ENCODE peak calls at places on chromosome 5, in nine cellular contexts. P is prostate gland; X is neuronal stem cell; C is Panc1; G is CD8-positive, alpha-beta T cell; E is Caco-2; S is neural progenitor cell; B is keratinocyte; N is suprapubic skin. I is an unnamed sample.

GRCh38 chr5:177295929-177296328 is 7.6 kb downstream of the RAB24 start:
- DNase-seq in S (no peak), E (no peak), B (no peak), X (no peak), G (no peak), P (no peak), C (no peak), N (no peak), I (no peak)

GRCh38 chr5:153517105-153517700 is 26.7 kb downstream of the GRIA1 start:
- DNase-seq in G (no peak), B (no peak), C (no peak), N (no peak), X (no peak), E (no peak), P (no peak), S (peak; percentile 60), I (no peak)

GRCh38 chr5:95913663-95914062 is 48.0 kb downstream of the ELL2 start:
- DNase-seq in S (no peak), E (no peak), N (no peak), B (no peak), G (no peak), X (no peak), C (no peak), P (no peak), I (no peak)

GRCh38 chr5:51471642-51472041 is 88.4 kb downstream of the ISL1 start:
- DNase-seq in G (no peak), P (no peak), C (no peak), S (no peak), B (no peak), N (no peak), X (no peak), E (no peak), I (no peak)

GRCh38 chr5:155943516-155944407 is 383.2 kb upstream of the SGCD start:
- DNase-seq in B (no peak), N (no peak), S (peak; percentile 74), G (no peak), X (peak; percentile 39), P (peak; percentile 17), E (peak; percentile 73), C (no peak), I (no peak)

GRCh38 chr5:9544502-9545300 is 1.2 kb downstream of the SEMA5A start:
- DNase-seq in P (peak; percentile 86), B (no peak), E (peak; percentile 93), C (peak; percentile 27), X (peak; percentile 84), S (peak; percentile 93), N (peak; percentile 92), G (no peak), I (peak; percentile 21)

GRCh38 chr5:80568251-80568650 is 1.8 kb downstream of the ANKRD34B start:
- DNase-seq in G (no peak), C (no peak), B (no peak), S (no peak), P (no peak), E (no peak), X (no peak), N (no peak), I (no peak)

GRCh38 chr5:142667808-142668207 is 18.1 kb downstream of the FGF1 start:
- DNase-seq in P (peak; percentile 51), G (no peak), B (no peak), E (no peak), C (no peak), N (no peak), X (no peak), S (no peak), I (no peak)

GRCh38 chr5:34656001-34656699 is at the start of gene RAI14:
- DNase-seq in S (peak; percentile 89), X (peak; percentile 80), E (peak; percentile 93), C (no peak), N (peak; percentile 81), P (peak; percentile 76), B (no peak), G (no peak), I (peak; percentile 9)

GRCh38 chr5:151745071-151745705 is 13.2 kb downstream of the ATOX1 start:
- DNase-seq in P (peak; percentile 74), S (no peak), G (no peak), C (no peak), N (no peak), B (peak; percentile 95), E (no peak), X (no peak), I (no peak)

GRCh38 chr5:178786424-178786823 is 56.0 kb upstream of the ZNF354A start:
- DNase-seq in S (no peak), X (no peak), G (no peak), E (no peak), P (no peak), N (no peak), B (no peak), C (no peak), I (no peak)

GRCh38 chr5:178784391-178784790 is 53.9 kb upstream of the ZNF354A start:
- DNase-seq in B (no peak), S (no peak), E (no peak), P (no peak), C (no peak), G (no peak), N (no peak), X (no peak), I (no peak)

GRCh38 chr5:178787889-178788288 is 57.4 kb upstream of the ZNF354A start:
- DNase-seq in S (no peak), E (no peak), B (no peak), X (no peak), G (no peak), N (no peak), C (no peak), P (no peak), I (no peak)

GRCh38 chr5:178786859-178787499 is 56.5 kb upstream of the ZNF354A start:
- DNase-seq in N (no peak), X (no peak), C (peak; percentile 90), S (no peak), G (no peak), B (peak; percentile 4), P (peak; percentile 38), E (peak; percentile 53), I (no peak)

DNA sequence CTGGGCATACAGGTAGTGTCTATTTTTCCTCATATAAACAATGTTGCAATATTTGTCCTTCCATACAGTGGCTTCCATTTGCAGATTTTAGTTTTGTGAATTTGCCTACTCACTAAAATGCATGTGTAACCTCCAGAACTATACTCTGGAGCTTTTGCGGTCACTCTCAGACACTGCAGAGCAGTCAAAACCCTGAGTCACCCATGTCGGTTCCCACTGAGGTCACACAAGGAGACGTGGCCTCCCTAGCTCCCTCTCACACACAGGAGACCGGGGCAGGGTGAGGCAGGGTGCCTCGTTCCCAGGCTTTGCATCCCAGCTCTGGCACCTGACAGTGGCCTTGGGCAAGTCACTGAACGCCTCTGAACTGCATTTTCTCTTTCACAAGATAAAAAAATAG is 55.5 kb upstream of the ZNF354A start:
- DNase-seq in E (no peak), C (peak; percentile 75), P (no peak), G (no peak), S (no peak), X (no peak), N (no peak), B (no peak), I (no peak)
- H3K9me3 ChIP-seq in E (no peaks in the 10 kb centered on the region), C (no peaks in the 10 kb centered on the region), P (no peaks in the 10 kb centered on the region), G (no peaks in the 10 kb centered on the region), S (no peaks in the 10 kb centered on the region), X (no peaks in the 10 kb centered on the region), N (no peaks in the 10 kb centered on the region), B (peaks cover 12% of the 10 kb centered on the region), I (no peaks in the 10 kb centered on the region)

GRCh38 chr5:4374866-4375265 is 765.3 kb upstream of the ADAMTS16 start:
- DNase-seq in C (no peak), G (no peak), P (no peak), S (no peak), X (no peak), E (no peak), B (no peak), N (no peak), I (no peak)

GRCh38 chr5:4372481-4372880 is 767.6 kb upstream of the ADAMTS16 start:
- DNase-seq in P (no peak), E (no peak), X (no peak), S (no peak), G (no peak), N (no peak), C (no peak), B (no peak), I (no peak)

GRCh38 chr5:4370218-4370617 is 769.9 kb upstream of the ADAMTS16 start:
- DNase-seq in N (no peak), G (no peak), C (no peak), X (no peak), S (no peak), P (no peak), B (no peak), E (no peak), I (no peak)

GRCh38 chr5:4375640-4376039 is 764.5 kb upstream of the ADAMTS16 start:
- DNase-seq in P (no peak), X (no peak), E (no peak), G (no peak), S (no peak), C (no peak), N (no peak), B (no peak), I (no peak)

GRCh38 chr5:4373051-4373450 is 767.1 kb upstream of the ADAMTS16 start:
- DNase-seq in C (no peak), G (no peak), P (no peak), B (no peak), N (no peak), X (no peak), S (no peak), E (no peak), I (no peak)
- H3K9me3 ChIP-seq in C (no peaks in the 10 kb centered on the region), G (no peaks in the 10 kb centered on the region), P (no peaks in the 10 kb centered on the region), B (no peaks in the 10 kb centered on the region), N (no peaks in the 10 kb centered on the region), X (no peaks in the 10 kb centered on the region), S (no peaks in the 10 kb centered on the region), E (no peaks in the 10 kb centered on the region), I (no peaks in the 10 kb centered on the region)

DNA sequence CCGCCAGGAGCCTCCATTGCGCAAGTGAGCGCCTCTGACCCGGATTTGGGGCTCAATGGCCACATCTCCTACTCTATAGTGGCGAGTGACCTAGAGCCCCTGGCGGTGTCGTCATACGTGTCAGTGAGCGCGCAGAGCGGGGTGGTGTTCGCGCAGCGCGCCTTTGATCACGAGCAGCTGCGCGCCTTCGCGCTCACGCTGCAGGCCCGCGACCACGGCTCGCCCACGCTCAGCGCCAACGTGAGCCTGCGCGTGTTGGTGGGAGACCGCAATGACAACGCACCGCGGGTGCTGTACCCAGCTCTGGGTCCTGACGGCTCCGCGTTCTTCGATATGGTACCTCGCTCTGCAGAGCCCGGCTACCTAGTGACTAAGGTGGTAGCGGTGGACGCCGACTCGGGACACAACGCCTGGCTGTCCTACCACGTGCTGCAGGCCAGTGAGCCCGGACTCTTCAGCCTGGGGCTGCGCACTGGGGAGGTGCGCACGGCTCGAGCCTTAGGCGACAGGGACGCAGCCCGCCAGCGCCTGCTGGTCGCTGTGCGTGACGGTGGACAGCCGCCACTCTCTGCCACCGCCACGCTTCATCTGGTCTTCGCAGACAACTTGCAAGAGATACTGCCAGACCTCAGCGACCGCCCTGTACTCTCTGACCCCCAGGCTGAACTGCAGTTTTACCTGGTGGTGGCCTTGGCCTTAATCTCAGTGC is 1.9 kb downstream of the PCDHGB6 start:
- DNase-seq in P (no peak), B (no peak), S (no peak), N (no peak), C (no peak), G (no peak), E (no peak), X (no peak), I (no peak)
- H3K9me3 ChIP-seq in P (no peaks in the 10 kb centered on the region), B (peaks cover 22% of the 10 kb centered on the region), S (peaks cover 38% of the 10 kb centered on the region), N (peaks cover 58% of the 10 kb centered on the region), C (no peaks in the 10 kb centered on the region), G (no peaks in the 10 kb centered on the region), E (peaks cover 7% of the 10 kb centered on the region), X (peaks cover 93% of the 10 kb centered on the region), I (peaks cover 5% of the 10 kb centered on the region)

GRCh38 chr5:2302169-2302568 is 419.4 kb upstream of the IRX4 start:
- DNase-seq in S (no peak), B (no peak), E (no peak), G (no peak), P (no peak), C (no peak), X (no peak), N (peak; percentile 52), I (no peak)
- H3K9me3 ChIP-seq in S (no peaks in the 10 kb centered on the region), B (no peaks in the 10 kb centered on the region), E (no peaks in the 10 kb centered on the region), G (no peaks in the 10 kb centered on the region), P (no peaks in the 10 kb centered on the region), C (no peaks in the 10 kb centered on the region), X (peaks cover 3% of the 10 kb centered on the region), N (no peaks in the 10 kb centered on the region), I (no peaks in the 10 kb centered on the region)

I was measured in T-helper 17 cell.